ENCODE peak calls at places on chromosomes 6 and 20, in four cellular contexts. X is GM12878, D is choroid plexus epithelial cell, V is heart left ventricle. K is an unnamed sample.

GRCh38 chr6:33073431-33073871 is at the start of gene HLA-DPA1:
- DNase-seq in X (peak), D (peak), V (peak), K (peak)

GRCh38 chr6:155883741-155884140 is 428.1 kb upstream of the NOX3 start:
- DNase-seq in X (no peak), D (peak), V (no peak), K (no peak)

GRCh38 chr6:39882567-39882953 is 51.7 kb downstream of the MOCS1 start:
- DNase-seq in X (no peak), D (peak), V (peak), K (no peak)

GRCh38 chr20:32432277-32432676 is 74.1 kb downstream of the ASXL1 start:
- DNase-seq in X (no peak), D (no peak), V (no peak), K (no peak)

GRCh38 chr6:123745877-123746276 is 57.8 kb upstream of the NKAIN2 start:
- DNase-seq in X (no peak), D (peak), V (no peak), K (no peak)

GRCh38 chr6:39804666-39805065 is 12.5 kb downstream of the DAAM2 start:
- DNase-seq in X (no peak), D (peak), V (no peak), K (no peak)

GRCh38 chr20:6030453-6031080 is 23.3 kb downstream of the LRRN4 start:
- DNase-seq in X (no peak), D (no peak), V (no peak), K (no peak)

GRCh38 chr6:134060491-134061106 is 8.2 kb upstream of the SLC2A12 start:
- DNase-seq in X (no peak), D (peak), V (no peak), K (no peak)

GRCh38 chr6:52617087-52617486 is 40.2 kb upstream of the TRAM2 start:
- DNase-seq in X (no peak), D (peak), V (no peak), K (no peak)

GRCh38 chr6:136887899-136888298 is 34.2 kb upstream of the SLC35D3 start:
- DNase-seq in X (no peak), D (no peak), V (no peak), K (no peak)

GRCh38 chr20:16583444-16583843 is 10.2 kb upstream of the KIF16B start:
- DNase-seq in X (no peak), D (no peak), V (no peak), K (no peak)

GRCh38 chr6:22838346-22838745 is 269.0 kb downstream of the HDGFL1 start:
- DNase-seq in X (no peak), D (peak), V (no peak), K (peak)

GRCh38 chr6:15948930-15949900 is 179.7 kb upstream of the MYLIP start:
- DNase-seq in X (no peak), D (peak), V (no peak), K (no peak)

GRCh38 chr6:153231048-153231635 is 100.1 kb upstream of the RGS17 start:
- DNase-seq in X (no peak), D (peak), V (peak), K (peak)

GRCh38 chr20:4811661-4812181 is 90.0 kb downstream of the PRND start:
- DNase-seq in X (peak), D (no peak), V (peak), K (peak)

GRCh38 chr6:135281227-135281626 is 100.1 kb downstream of the MYB start:
- DNase-seq in X (no peak), D (no peak), V (no peak), K (no peak)

GRCh38 chr6:142901616-142902015 is 43.4 kb downstream of the HIVEP2 start:
- DNase-seq in X (no peak), D (no peak), V (no peak), K (no peak)

GRCh38 chr20:34954905-34955231 is 738 bp downstream of the GSS start:
- DNase-seq in X (no peak), D (peak), V (no peak), K (no peak)

GRCh38 chr6:16302721-16303552 is 64.5 kb downstream of the GMPR start:
- DNase-seq in X (no peak), D (no peak), V (no peak), K (no peak)

GRCh38 chr6:105459884-105460283 is 57.0 kb upstream of the PREP start:
- DNase-seq in X (peak), D (peak), V (no peak), K (no peak)

GRCh38 chr20:46011631-46012482 is 3.1 kb downstream of the MMP9 start:
- DNase-seq in X (no peak), D (peak), V (peak), K (peak)

GRCh38 chr6:74735304-74735703 is 470.5 kb downstream of the COL12A1 start:
- DNase-seq in X (no peak), D (peak), V (no peak), K (no peak)

GRCh38 chr20:31678389-31679356 is 41.0 kb downstream of the COX4I2 start:
- DNase-seq in X (no peak), D (peak), V (no peak), K (no peak)

GRCh38 chr20:64115171-64115911 is 8.0 kb upstream of the NPBWR2 start:
- DNase-seq in X (no peak), D (no peak), V (peak), K (no peak)

GRCh38 chr6:110738899-110739365 is 76.3 kb downstream of the CDK19 start:
- DNase-seq in X (no peak), D (no peak), V (no peak), K (no peak)

GRCh38 chr6:14436593-14436992 is 319.0 kb downstream of the CD83 start:
- DNase-seq in X (no peak), D (no peak), V (no peak), K (no peak)

GRCh38 chr6:11732036-11732545 is 46.5 kb downstream of the ADTRP start:
- DNase-seq in X (peak), D (peak), V (peak), K (peak)

GRCh38 chr6:81145506-81145905 is 607.0 kb downstream of the TENT5A start:
- DNase-seq in X (no peak), D (no peak), V (no peak), K (no peak)

GRCh38 chr6:12576389-12576788 is 140.2 kb upstream of the PHACTR1 start:
- DNase-seq in X (no peak), D (peak), V (no peak), K (no peak)

GRCh38 chr20:41716911-41717310 is 98.7 kb upstream of the CHD6 start:
- DNase-seq in X (no peak), D (no peak), V (no peak), K (no peak)

GRCh38 chr6:150930816-150931215 is 65.3 kb downstream of the MTHFD1L start:
- DNase-seq in X (no peak), D (peak), V (no peak), K (no peak)

GRCh38 chr20:57413990-57414389 is 22.8 kb downstream of the RBM38 start:
- DNase-seq in X (no peak), D (no peak), V (no peak), K (no peak)

GRCh38 chr6:42086046-42086664 is 35.8 kb downstream of the TAF8 start:
- DNase-seq in X (no peak), D (peak), V (no peak), K (no peak)

DNA sequence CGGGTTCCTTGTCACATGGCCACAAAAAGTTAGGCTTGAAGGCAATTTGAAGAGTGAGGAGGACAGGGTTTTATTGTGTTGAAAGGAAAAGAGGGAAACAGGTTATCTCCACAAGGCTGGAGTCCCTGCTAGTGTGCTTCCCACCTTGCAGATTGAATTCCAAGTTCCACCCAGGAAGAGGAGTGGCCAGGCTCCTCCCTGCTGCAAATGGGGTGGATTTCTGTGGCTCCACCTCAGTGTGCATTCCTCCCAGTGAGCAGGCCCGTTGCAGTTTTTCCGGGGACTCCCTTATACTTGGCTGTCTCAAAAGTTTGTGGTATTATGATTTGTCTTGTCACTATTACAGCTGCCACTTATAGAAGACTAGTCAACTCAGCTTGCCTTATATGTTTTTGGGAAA is 281.8 kb upstream of the PLCB4 start:
- DNase-seq in X (no peak), D (no peak), V (no peak), K (no peak)
- H3K4me3 ChIP-seq in X (no peak), D (no peak), V (no peak), K (no peak)

DNA sequence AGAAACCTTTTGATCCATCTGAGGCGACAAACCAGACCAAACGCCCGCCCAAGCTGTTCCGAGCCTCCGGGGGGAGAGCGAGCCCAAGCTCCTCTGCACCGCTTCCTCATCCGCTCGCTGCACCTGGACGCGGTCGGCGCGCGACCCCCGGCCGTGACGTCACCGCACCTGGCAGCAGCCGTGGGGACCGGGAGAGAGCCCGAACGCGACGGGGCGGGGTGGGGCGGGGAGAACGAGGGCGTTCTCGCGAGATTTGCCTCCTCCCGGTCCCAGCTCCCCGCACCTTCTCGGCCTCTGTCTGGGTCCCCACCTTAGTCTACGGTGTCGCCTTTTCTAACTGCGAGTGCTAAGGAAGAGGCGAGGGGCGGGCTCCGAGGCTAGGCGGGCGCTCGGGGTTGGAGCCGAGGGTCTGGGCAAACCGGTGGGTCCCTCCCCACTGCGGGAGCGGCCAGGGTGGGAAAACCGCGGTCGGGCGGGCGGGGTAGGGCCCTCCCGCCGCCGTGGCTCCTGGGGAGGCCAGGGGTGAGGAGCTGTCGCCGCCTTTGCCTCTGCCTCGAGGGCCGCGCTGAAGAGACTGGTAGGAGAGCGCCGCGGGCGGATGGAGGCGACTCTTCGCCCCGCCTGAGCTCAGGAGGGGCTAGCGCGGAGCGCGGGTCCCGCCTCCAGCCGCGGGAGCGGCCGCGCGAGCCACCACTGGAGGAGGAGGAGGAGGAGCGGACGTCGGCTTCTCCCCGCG is at the start of gene CD2AP:
- DNase-seq in X (peak), D (peak), V (peak), K (peak)
- TF ChIP-seq CTCF in X (peak), D (no peak), V (no peak), K (peak)

DNA sequence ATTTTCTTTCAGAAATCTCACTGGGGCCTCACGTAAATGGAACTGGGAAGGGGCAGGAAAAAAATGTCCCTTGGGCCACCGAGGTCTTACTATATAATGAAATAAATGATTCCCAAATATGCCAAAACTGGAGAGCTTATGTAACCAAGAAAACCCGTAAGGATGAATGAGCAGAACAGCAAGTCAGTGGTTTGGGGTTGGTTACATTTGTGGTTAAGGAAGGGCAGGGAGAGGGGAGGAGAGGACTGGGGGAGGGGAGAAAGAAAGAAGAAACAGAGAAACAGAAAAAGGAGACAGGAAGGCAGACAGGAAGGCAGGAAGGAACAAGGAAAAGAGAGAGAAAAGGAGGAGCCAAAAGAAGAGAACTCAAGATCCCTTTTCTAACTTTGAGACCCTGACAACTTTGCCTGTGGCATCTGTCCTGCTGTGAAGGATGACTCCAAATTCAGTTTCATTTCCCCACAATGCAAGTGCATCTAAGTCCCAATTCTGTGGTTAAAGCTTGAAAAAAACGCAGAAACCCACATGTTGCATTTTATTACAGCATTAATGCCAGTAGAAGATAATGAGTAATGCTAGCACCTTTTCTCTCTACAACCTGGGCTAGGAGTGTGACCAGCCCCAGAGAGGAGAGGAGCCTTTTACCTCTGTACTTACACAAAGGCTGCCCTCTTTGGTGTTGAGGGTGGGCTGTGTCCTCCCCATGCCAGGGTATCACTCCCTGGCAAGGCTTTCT is 10.8 kb upstream of the ARMC2 start:
- DNase-seq in X (no peak), D (peak), V (no peak), K (no peak)
- H3K4me3 ChIP-seq in X (no peak), D (no peak), V (no peak), K (no peak)

GRCh38 chr6:53735896-53736295 is 58.9 kb upstream of the LRRC1 start:
- DNase-seq in X (no peak), D (no peak), V (no peak), K (peak)

GRCh38 chr6:53731906-53732636 is 62.7 kb upstream of the LRRC1 start:
- DNase-seq in X (no peak), D (peak), V (no peak), K (no peak)

GRCh38 chr6:53737746-53738145 is 57.1 kb upstream of the LRRC1 start:
- DNase-seq in X (no peak), D (no peak), V (no peak), K (no peak)

GRCh38 chr6:53730767-53731166 is 64.0 kb upstream of the LRRC1 start:
- DNase-seq in X (no peak), D (no peak), V (no peak), K (no peak)

DNA sequence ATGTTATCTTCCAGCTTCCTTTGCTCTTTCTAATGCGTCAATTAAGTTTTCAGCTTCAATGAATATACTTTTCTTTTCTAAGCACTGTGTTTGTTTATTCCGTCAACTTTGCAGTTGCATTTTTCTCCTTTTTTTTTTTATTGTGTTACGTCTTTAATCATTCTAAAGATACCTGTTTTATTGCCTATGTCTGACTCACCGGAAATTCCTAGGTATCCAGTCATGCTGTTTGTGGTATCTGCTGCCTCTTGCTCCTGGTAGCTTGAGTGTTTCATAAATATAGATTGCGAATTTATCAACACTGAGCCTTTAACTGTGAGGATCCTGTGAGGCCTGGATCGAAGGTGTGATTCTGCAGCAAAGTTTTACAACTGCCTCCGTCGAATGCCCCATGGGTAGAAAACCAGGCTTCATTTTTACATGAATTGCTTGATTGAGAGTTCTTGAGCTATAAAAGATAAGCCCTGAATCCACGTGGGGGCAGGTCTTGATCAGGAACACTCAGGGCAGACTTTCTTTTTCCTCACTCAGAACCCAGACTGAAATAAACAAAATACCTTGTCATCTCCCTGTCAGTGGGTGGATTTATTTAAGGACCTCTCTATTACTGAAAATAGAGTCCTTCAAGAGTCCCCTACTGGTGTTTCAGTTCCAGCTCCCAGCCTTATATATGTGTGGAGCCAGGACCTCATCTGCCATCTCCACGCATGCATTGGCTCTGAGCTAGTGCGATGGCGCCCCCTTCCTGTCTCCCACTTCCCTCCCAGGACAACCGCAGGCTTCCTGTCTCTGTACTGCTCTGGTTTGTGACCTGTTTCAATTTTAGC is 60.1 kb upstream of the LRRC1 start:
- DNase-seq in X (peak), D (peak), V (peak), K (peak)
- TF ChIP-seq CTCF in X (peak), D (peak), V (no peak), K (peak)

DNA sequence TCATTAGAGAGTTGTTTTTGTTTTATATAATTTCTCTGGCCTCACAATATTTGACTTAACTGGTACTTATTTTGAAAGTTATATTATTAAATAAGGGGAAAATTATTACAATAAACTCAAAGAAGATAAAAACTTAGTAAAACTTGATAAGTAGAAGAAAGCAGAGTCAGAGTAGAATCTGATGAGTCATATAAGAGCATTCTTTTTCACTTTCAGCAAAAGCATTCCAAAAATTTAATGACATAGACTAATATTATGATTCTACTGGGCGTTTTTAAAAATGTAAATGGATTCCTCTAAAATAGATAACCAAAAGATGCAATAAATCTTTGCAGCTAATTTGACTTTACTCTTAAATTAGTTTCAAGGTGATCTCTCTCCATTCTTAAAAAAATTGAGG is 366.3 kb upstream of the IMPG1 start:
- DNase-seq in X (no peak), D (no peak), V (no peak), K (no peak)
- H3K4me3 ChIP-seq in X (no peak), D (no peak), V (no peak), K (no peak)

GRCh38 chr6:125953502-125953875 is 3.1 kb upstream of the HINT3 start:
- DNase-seq in X (no peak), D (no peak), V (no peak), K (peak)
- TF ChIP-seq CTCF in X (peak), D (peak), V (no peak), K (peak)

K was measured in GM12865.